ENCODE peak calls at places on chromosomes 4 and X, in nine cellular contexts. O, P, F, Q, A, V, J, C and H are unnamed samples.

GRCh38 chr4:64882311-64883086 is 473.2 kb upstream of the TECRL start:
- DNase-seq in O (no peak), P (no peak), F (no peak), Q (no peak), A (no peak), V (no peak), J (no peak), C (no peak), H (no peak)

GRCh38 chr4:28686618-28687017 is 1826.0 kb downstream of the STIM2 start:
- DNase-seq in O (peak; percentile 5), P (peak; percentile 60), F (no peak), Q (no peak), A (peak; percentile 23), V (peak; percentile 45), J (peak; percentile 60), C (peak; percentile 36), H (no peak)

GRCh38 chr4:33850503-33850902 is 2393.8 kb downstream of the ARAP2 start:
- DNase-seq in O (peak; percentile 55), P (no peak), F (no peak), Q (no peak), A (no peak), V (peak; percentile 12), J (no peak), C (no peak), H (no peak)

GRCh38 chr4:28966982-28967381 is 1753.2 kb upstream of the PCDH7 start:
- DNase-seq in O (peak; percentile 57), P (peak; percentile 5), F (no peak), Q (no peak), A (no peak), V (peak; percentile 59), J (no peak), C (no peak), H (no peak)

GRCh38 chrX:139739138-139739537 is 31.2 kb upstream of the MCF2 start:
- DNase-seq in O (peak; percentile 63), P (no peak), F (no peak), Q (no peak), A (no peak), V (peak; percentile 80), J (no peak), C (no peak), H (no peak)

GRCh38 chrX:3811331-3812311 is 98.2 kb upstream of the PRKX start:
- DNase-seq in O (peak; percentile 22), P (peak; percentile 52), F (no peak), Q (no peak), A (peak; percentile 26), V (peak; percentile 25), J (peak; percentile 64), C (no peak), H (no peak)

GRCh38 chrX:21993265-21993664 is 38.9 kb upstream of the PHEX start:
- DNase-seq in O (no peak), P (no peak), F (no peak), Q (no peak), A (peak; percentile 33), V (no peak), J (no peak), C (no peak), H (no peak)

GRCh38 chr4:143089847-143090246 is 94.9 kb upstream of the USP38 start:
- DNase-seq in O (no peak), P (no peak), F (no peak), Q (no peak), A (no peak), V (no peak), J (no peak), C (no peak), H (no peak)

GRCh38 chrX:24774650-24775049 is 80.9 kb downstream of the POLA1 start:
- DNase-seq in O (no peak), P (no peak), F (no peak), Q (no peak), A (no peak), V (peak; percentile 2), J (no peak), C (no peak), H (no peak)

GRCh38 chrX:15320297-15320696 is 4.9 kb upstream of the ASB11 start:
- DNase-seq in O (no peak), P (no peak), F (no peak), Q (no peak), A (no peak), V (no peak), J (no peak), C (no peak), H (no peak)

GRCh38 chr4:89196056-89196674 is 84.8 kb downstream of the TIGD2 start:
- DNase-seq in O (no peak), P (no peak), F (no peak), Q (no peak), A (no peak), V (no peak), J (no peak), C (no peak), H (no peak)

GRCh38 chr4:11724731-11725130 is 296.0 kb upstream of the HS3ST1 start:
- DNase-seq in O (peak; percentile 80), P (no peak), F (no peak), Q (no peak), A (no peak), V (peak; percentile 51), J (no peak), C (no peak), H (no peak)

GRCh38 chrX:70046978-70047377 is 2.8 kb downstream of the AWAT2 start:
- DNase-seq in O (no peak), P (no peak), F (no peak), Q (no peak), A (no peak), V (no peak), J (no peak), C (no peak), H (no peak)

GRCh38 chrX:14038375-14039077 is 8.8 kb upstream of the GEMIN8 start:
- DNase-seq in O (no peak), P (no peak), F (no peak), Q (no peak), A (no peak), V (no peak), J (no peak), C (no peak), H (no peak)

GRCh38 chr4:83217721-83218522 is 66.7 kb downstream of the COQ2 start:
- DNase-seq in O (no peak), P (no peak), F (no peak), Q (no peak), A (no peak), V (no peak), J (peak; percentile 93), C (no peak), H (no peak)

GRCh38 chr4:44725166-44725565 is 1.2 kb downstream of the GNPDA2 start:
- DNase-seq in O (no peak), P (peak; percentile 9), F (no peak), Q (no peak), A (no peak), V (peak; percentile 20), J (peak; percentile 72), C (no peak), H (no peak)

GRCh38 chr4:125191252-125191651 is 123.5 kb upstream of the FAT4 start:
- DNase-seq in O (peak; percentile 95), P (no peak), F (no peak), Q (no peak), A (no peak), V (peak; percentile 60), J (no peak), C (no peak), H (no peak)

GRCh38 chr4:72568959-72569718 is at the start of gene ADAMTS3:
- DNase-seq in O (peak; percentile 65), P (peak; percentile 85), F (peak; percentile 76), Q (peak; percentile 35), A (peak; percentile 64), V (peak; percentile 49), J (no peak), C (peak; percentile 86), H (no peak)

GRCh38 chrX:125621588-125621927 is 301.9 kb downstream of the TEX13C start:
- DNase-seq in O (no peak), P (no peak), F (no peak), Q (no peak), A (no peak), V (no peak), J (no peak), C (no peak), H (no peak)

GRCh38 chrX:107777536-107777832 is at the start of gene NCBP2L:
- DNase-seq in O (no peak), P (no peak), F (no peak), Q (no peak), A (no peak), V (no peak), J (no peak), C (no peak), H (no peak)
- H3K27ac ChIP-seq in O (no peak within 1 kb of the TSS), P (peak within 1 kb of the TSS; percentile 60), F (no peak within 1 kb of the TSS), Q (peak within 1 kb of the TSS; percentile 80), A (peak within 1 kb of the TSS; percentile 89), V (no peak within 1 kb of the TSS), J (no peak within 1 kb of the TSS), C (no peak within 1 kb of the TSS), H (peak within 1 kb of the TSS; percentile 87)

GRCh38 chr4:159526172-159526571 is 423.3 kb downstream of the RAPGEF2 start:
- DNase-seq in O (no peak), P (no peak), F (no peak), Q (no peak), A (no peak), V (no peak), J (no peak), C (no peak), H (no peak)
- H3K4me1 ChIP-seq in O (no peaks in the 10 kb centered on the region), P (no peaks in the 10 kb centered on the region), F (no peaks in the 10 kb centered on the region), Q (no peaks in the 10 kb centered on the region), A (no peaks in the 10 kb centered on the region), V (no peaks in the 10 kb centered on the region), J (no peaks in the 10 kb centered on the region), C (no peaks in the 10 kb centered on the region), H (no peaks in the 10 kb centered on the region)

DNA sequence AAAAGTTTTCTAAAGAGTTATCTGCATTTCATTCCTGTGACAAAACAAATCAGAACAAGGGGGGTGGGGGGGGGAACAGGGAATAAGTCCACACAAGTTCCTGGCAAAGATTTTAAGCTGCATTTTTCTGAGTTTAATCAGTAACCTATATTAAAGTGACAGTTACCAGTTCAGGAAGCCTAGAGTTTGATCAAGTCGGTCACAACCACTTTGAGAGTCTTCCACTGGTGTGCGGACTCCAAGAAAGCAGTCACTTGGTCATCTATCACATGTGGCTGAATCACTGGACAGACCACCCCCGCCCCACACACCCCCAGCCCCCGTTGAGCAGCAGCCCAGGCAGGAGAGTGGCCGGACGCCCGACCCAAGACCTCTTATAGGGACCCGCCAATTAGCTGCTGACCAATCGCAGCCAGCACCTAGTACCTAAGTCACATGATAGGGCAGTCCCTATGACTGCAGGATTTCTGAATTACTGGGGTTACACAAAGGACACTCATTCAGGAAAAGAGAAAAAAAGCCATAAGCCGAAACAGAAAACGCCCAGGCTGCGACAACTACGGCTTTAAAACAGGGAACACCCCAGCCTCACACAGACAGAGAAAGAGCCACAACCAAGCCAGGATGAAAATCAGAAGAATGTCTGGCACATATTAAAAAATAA is 569.4 kb upstream of the DIPK2B start:
- DNase-seq in O (peak; percentile 93), P (peak; percentile 76), F (no peak), Q (peak; percentile 49), A (peak; percentile 54), V (peak; percentile 86), J (no peak), C (peak; percentile 79), H (peak; percentile 26)
- H3K27ac ChIP-seq in O (peak overlapping the region; percentile 96), P (peak overlapping the region; percentile 91), F (no peak overlapping the region), Q (peak overlapping the region; percentile 39), A (peak overlapping the region; percentile 80), V (peak overlapping the region; percentile 98), J (no peak overlapping the region), C (peak overlapping the region; percentile 52), H (peak overlapping the region; percentile 66)

DNA sequence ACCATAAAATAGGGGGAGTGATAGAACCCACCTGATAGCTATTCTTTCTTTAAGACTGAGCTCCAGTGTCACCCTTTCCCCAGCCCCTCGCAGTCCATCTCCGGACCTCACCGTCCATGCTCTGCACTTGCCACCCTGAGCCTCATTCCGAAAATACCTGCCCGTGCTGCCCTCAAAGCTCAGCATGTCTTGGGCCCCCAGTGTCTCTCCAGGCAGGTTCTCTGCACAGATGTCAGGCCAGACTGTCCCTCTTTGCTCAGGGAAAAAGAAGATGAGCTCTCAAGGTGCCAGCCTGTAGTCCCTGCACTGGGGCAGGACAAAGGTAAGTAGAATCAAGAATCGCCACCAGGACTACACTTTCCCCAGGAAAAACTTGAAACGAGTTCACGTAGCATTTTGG is 9.8 kb upstream of the WFS1 start:
- DNase-seq in O (no peak), P (no peak), F (no peak), Q (no peak), A (no peak), V (no peak), J (no peak), C (no peak), H (no peak)
- H3K4me1 ChIP-seq in O (peaks cover 3% of the 10 kb centered on the region), P (no peaks in the 10 kb centered on the region), F (peaks cover 13% of the 10 kb centered on the region), Q (no peaks in the 10 kb centered on the region), A (no peaks in the 10 kb centered on the region), V (peaks cover 4% of the 10 kb centered on the region), J (peaks cover 3% of the 10 kb centered on the region), C (no peaks in the 10 kb centered on the region), H (no peaks in the 10 kb centered on the region)